ENCODE peak calls at places on chromosomes 13 and 19, in nine cellular contexts. M, R, I, U, C, W, Y, X and O are unnamed samples.

GRCh38 chr13:74025369-74025768 is 108.8 kb downstream of the KLF12 start:
- DNase-seq in M (no peak), Y (no peak), R (no peak), X (no peak), W (no peak), U (no peak), C (no peak), I (no peak), O (no peak)

GRCh38 chr19:4291200-4291732 is 10.9 kb downstream of the TMIGD2 start:
- DNase-seq in M (no peak), R (no peak), Y (no peak), U (no peak), W (no peak), C (no peak), I (no peak), X (no peak), O (no peak)

GRCh38 chr19:11166281-11167142 is 10.9 kb upstream of the SPC24 start:
- DNase-seq in Y (peak), R (no peak), U (no peak), C (no peak), X (no peak), M (no peak), I (no peak), W (no peak), O (no peak)

GRCh38 chr19:4068058-4068966 is 1.6 kb upstream of the ZBTB7A start:
- DNase-seq in C (no peak), M (no peak), I (no peak), W (no peak), Y (no peak), U (no peak), R (no peak), X (no peak), O (no peak)

GRCh38 chr13:20391597-20392452 is 133.8 kb downstream of the CRYL1 start:
- DNase-seq in X (no peak), R (no peak), U (no peak), I (no peak), C (peak), W (no peak), M (no peak), Y (peak), O (no peak)

GRCh38 chr19:54035215-54036178 is 28.2 kb downstream of the VSTM1 start:
- DNase-seq in R (no peak), U (no peak), M (peak), W (peak), Y (no peak), X (peak), I (peak), C (peak), O (peak)

GRCh38 chr19:44839272-44839671 is 6.8 kb upstream of the NECTIN2 start:
- DNase-seq in C (peak), X (no peak), U (no peak), M (no peak), W (no peak), I (no peak), Y (no peak), R (no peak), O (no peak)

GRCh38 chr13:114124921-114125320 is 7.5 kb downstream of the RASA3 start:
- DNase-seq in R (no peak), X (peak), Y (no peak), U (peak), C (no peak), M (peak), W (peak), I (no peak), O (no peak)

GRCh38 chr13:30147380-30147779 is 160.0 kb downstream of the KATNAL1 start:
- DNase-seq in M (no peak), C (no peak), I (no peak), Y (no peak), R (no peak), X (no peak), U (no peak), W (no peak), O (no peak)

GRCh38 chr13:98576215-98576945 is 527 bp downstream of the STK24 start:
- DNase-seq in U (no peak), I (no peak), X (no peak), M (no peak), Y (peak), W (peak), R (no peak), C (peak), O (no peak)

GRCh38 chr19:46210634-46211033 is 18.9 kb upstream of the IGFL1 start:
- DNase-seq in U (no peak), X (no peak), M (no peak), I (no peak), C (no peak), R (no peak), W (no peak), Y (no peak), O (no peak)

GRCh38 chr13:59442946-59443345 is 720.8 kb downstream of the DIAPH3 start:
- DNase-seq in C (no peak), M (peak), U (no peak), R (no peak), I (no peak), X (no peak), W (no peak), Y (no peak), O (no peak)

GRCh38 chr13:113552786-113553540 is 31.6 kb upstream of the TFDP1 start:
- DNase-seq in R (no peak), M (no peak), I (no peak), X (no peak), W (no peak), Y (no peak), C (no peak), U (no peak), O (no peak)